ENCODE peak calls at places on chromosome X, in seven cellular contexts. V is effector CD4-positive, alpha-beta T cell; J is MG63; I is AG08395; T is kidney tubule cell; P is LoVo; C is fibroblast of lung. E is an unnamed sample.

GRCh38 chrX:140948827-140949226 is 53.6 kb upstream of the SPANXB1 start:
- DNase-seq in J (no peak), T (peak), I (no peak), P (no peak), V (no peak), C (no peak), E (no peak)

GRCh38 chrX:49856819-49857218 is 22.5 kb upstream of the USP27X start:
- DNase-seq in C (no peak), V (no peak), J (no peak), T (no peak), I (no peak), P (no peak), E (no peak)

GRCh38 chrX:117972681-117973080 is 143.9 kb downstream of the KLHL13 start:
- DNase-seq in P (no peak), V (no peak), C (no peak), J (no peak), T (peak), I (no peak), E (no peak)

GRCh38 chrX:108397627-108398392 is 40.4 kb downstream of the COL4A6 start:
- DNase-seq in I (no peak), J (peak), P (no peak), T (peak), V (no peak), C (peak), E (no peak)

GRCh38 chrX:40912576-40912975 is 172.7 kb upstream of the USP9X start:
- DNase-seq in V (no peak), P (no peak), I (no peak), J (no peak), T (no peak), C (no peak), E (no peak)

GRCh38 chrX:65985922-65986588 is 53.8 kb downstream of the VSIG4 start:
- DNase-seq in C (peak), J (peak), T (peak), I (peak), V (peak), P (peak), E (peak)

GRCh38 chrX:88853925-88854324 is 106.9 kb downstream of the CPXCR1 start:
- DNase-seq in C (no peak), V (no peak), P (no peak), I (no peak), J (no peak), T (no peak), E (no peak)

GRCh38 chrX:47619486-47620302 is at the start of gene SYN1:
- DNase-seq in T (peak), C (peak), I (peak), V (peak), J (peak), P (peak), E (peak)

GRCh38 chrX:2935364-2935748 is 6.2 kb upstream of the ARSD start:
- DNase-seq in J (no peak), C (peak), T (no peak), V (no peak), P (no peak), I (no peak), E (no peak)

GRCh38 chrX:28498658-28499057 is 88.6 kb upstream of the IL1RAPL1 start:
- DNase-seq in C (peak), T (no peak), P (peak), J (peak), I (no peak), V (no peak), E (peak)

GRCh38 chrX:13014111-13015094 is 30.0 kb downstream of the FAM9C start:
- DNase-seq in I (no peak), V (no peak), J (no peak), T (peak), C (no peak), P (no peak), E (no peak)

GRCh38 chrX:1244164-1245076 is 24.2 kb upstream of the CSF2RA start:
- DNase-seq in I (no peak), V (no peak), P (no peak), T (peak), C (no peak), J (peak), E (peak)

GRCh38 chrX:116862340-116862739 is 399.6 kb upstream of the CT83 start:
- DNase-seq in C (no peak), J (no peak), T (no peak), P (no peak), V (no peak), I (no peak), E (no peak)

GRCh38 chrX:40082447-40083119 is 15.2 kb downstream of the BCOR start:
- DNase-seq in C (no peak), T (no peak), V (no peak), J (no peak), I (no peak), P (no peak), E (no peak)

GRCh38 chrX:48532201-48532600 is 7.3 kb upstream of the TBC1D25 start:
- DNase-seq in P (no peak), J (no peak), T (no peak), V (no peak), I (no peak), C (no peak), E (no peak)

GRCh38 chrX:22674947-22675346 is 324.8 kb upstream of the DDX53 start:
- DNase-seq in J (no peak), P (no peak), V (no peak), T (peak), I (no peak), C (no peak), E (peak)

GRCh38 chrX:130057209-130057608 is 53.1 kb downstream of the ELF4 start:
- DNase-seq in P (no peak), C (no peak), I (no peak), V (no peak), T (no peak), J (no peak), E (no peak)

GRCh38 chrX:6228720-6229119 is at the start of gene NLGN4X:
- DNase-seq in C (no peak), T (no peak), I (no peak), V (no peak), P (no peak), J (no peak), E (peak)

GRCh38 chrX:75303795-75304194 is 29.9 kb downstream of the UPRT start:
- DNase-seq in C (peak), V (no peak), I (peak), T (no peak), P (no peak), J (no peak), E (no peak)

GRCh38 chrX:131399692-131400428 is 110.8 kb upstream of the IGSF1 start:
- DNase-seq in V (no peak), J (no peak), I (no peak), P (no peak), T (no peak), C (no peak), E (no peak)

GRCh38 chrX:54496517-54496852 is 451 bp upstream of the FGD1 start:
- DNase-seq in I (no peak), C (no peak), P (no peak), V (no peak), J (no peak), T (no peak), E (no peak)

GRCh38 chrX:6053126-6053625 is 175.5 kb downstream of the NLGN4X start:
- DNase-seq in J (no peak), C (no peak), I (no peak), T (no peak), V (no peak), P (no peak), E (no peak)

GRCh38 chrX:39813631-39814246 is 284.0 kb downstream of the BCOR start:
- DNase-seq in P (no peak), V (no peak), I (peak), T (peak), J (peak), C (peak), E (no peak)

GRCh38 chrX:111652719-111653118 is 28.3 kb upstream of the ALG13 start:
- DNase-seq in I (no peak), V (no peak), J (no peak), P (no peak), C (no peak), T (no peak), E (peak)

GRCh38 chrX:3461824-3462508 is 115.5 kb upstream of the MXRA5 start:
- DNase-seq in C (no peak), P (peak), I (no peak), V (no peak), T (peak), J (no peak), E (no peak)

GRCh38 chrX:7771788-7772438 is 71.1 kb upstream of the VCX start:
- DNase-seq in T (no peak), C (no peak), P (peak), I (no peak), V (no peak), J (no peak), E (no peak)

GRCh38 chrX:130395341-130395740 is 6.4 kb upstream of the RBMX2 start:
- DNase-seq in V (no peak), C (no peak), T (no peak), J (no peak), I (no peak), P (no peak), E (no peak)

GRCh38 chrX:151687635-151688034 is 7.6 kb upstream of the PRRG3 start:
- DNase-seq in V (no peak), C (no peak), T (no peak), P (no peak), I (no peak), J (no peak), E (no peak)

GRCh38 chrX:45801554-45801953 is 600.9 kb upstream of the DIPK2B start:
- DNase-seq in J (no peak), C (peak), T (peak), I (no peak), P (no peak), V (no peak), E (peak)

GRCh38 chrX:150975655-150976390 is 7.3 kb upstream of the HMGB3 start:
- DNase-seq in V (no peak), I (no peak), P (no peak), T (no peak), C (no peak), J (no peak), E (no peak)

GRCh38 chrX:37765507-37765906 is 14.4 kb upstream of the CYBB start:
- DNase-seq in T (no peak), V (no peak), J (no peak), C (no peak), I (no peak), P (no peak), E (no peak)

GRCh38 chrX:19514791-19515614 is at the start of gene MAP3K15:
- DNase-seq in C (no peak), T (peak), V (no peak), J (peak), I (peak), P (peak), E (peak)

GRCh38 chrX:9586992-9587392 is 122.1 kb downstream of the TBL1X start:
- DNase-seq in P (no peak), J (no peak), I (no peak), T (no peak), C (no peak), V (no peak), E (peak)

GRCh38 chrX:142613403-142613802 is 408.3 kb upstream of the MAGEC2 start:
- DNase-seq in I (no peak), P (no peak), C (no peak), T (no peak), V (no peak), J (no peak), E (no peak)

GRCh38 chrX:45360571-45360970 is 159.9 kb upstream of the DIPK2B start:
- DNase-seq in J (no peak), P (peak), T (peak), I (no peak), V (no peak), C (no peak), E (no peak)

GRCh38 chrX:1411331-1411730 is 19.4 kb upstream of the SLC25A6 start:
- DNase-seq in V (no peak), C (no peak), J (no peak), T (no peak), P (no peak), I (no peak), E (no peak)

GRCh38 chrX:150731795-150732194 is 38.6 kb downstream of the MTMR1 start:
- DNase-seq in J (peak), P (no peak), C (peak), V (no peak), I (peak), T (peak), E (no peak)

GRCh38 chrX:85024044-85024443 is 20.4 kb downstream of the APOOL start:
- DNase-seq in J (no peak), V (no peak), T (peak), P (no peak), C (no peak), I (no peak), E (no peak)

GRCh38 chrX:114717921-114718320 is 134.0 kb downstream of the HTR2C start:
- DNase-seq in P (no peak), I (no peak), C (no peak), V (no peak), T (no peak), J (no peak), E (peak)